ENCODE peak calls at places on chromosomes 2 and 18, in eight cellular contexts. J, V, L, Y, G, E, A and K are unnamed samples.

GRCh38 chr18:23302852-23303527 is 150.1 kb upstream of the RIOK3 start:
- DNase-seq in A (no peak), E (no peak), J (no peak), L (peak; percentile 86), G (no peak), V (no peak), Y (no peak), K (peak; percentile 94)

GRCh38 chr2:232024457-232024856 is 62.9 kb downstream of the DIS3L2 start:
- DNase-seq in E (no peak), L (no peak), G (no peak), Y (no peak), J (no peak), A (no peak), V (no peak), K (no peak)

GRCh38 chr2:58032751-58033055 is 13.9 kb upstream of the VRK2 start:
- DNase-seq in G (no peak), J (no peak), L (no peak), A (no peak), Y (no peak), V (no peak), E (no peak), K (no peak)

GRCh38 chr18:36752929-36753865 is 75.6 kb downstream of the TPGS2 start:
- DNase-seq in G (no peak), L (peak; percentile 8), E (no peak), J (no peak), Y (no peak), V (no peak), A (no peak), K (no peak)

GRCh38 chr18:42229211-42230210 is 274.5 kb downstream of the PIK3C3 start:
- DNase-seq in J (no peak), G (no peak), A (no peak), L (no peak), Y (no peak), E (no peak), V (no peak), K (no peak)

GRCh38 chr2:48715042-48715899 is 40.3 kb downstream of the LHCGR start:
- DNase-seq in L (peak; percentile 46), E (no peak), A (no peak), J (no peak), V (no peak), Y (peak; percentile 30), G (peak; percentile 48), K (no peak)

GRCh38 chr2:138293549-138293948 is 208.0 kb upstream of the SPOPL start:
- DNase-seq in V (no peak), E (no peak), A (no peak), G (no peak), L (no peak), J (no peak), Y (no peak), K (no peak)

GRCh38 chr2:200713704-200714064 is 98.0 kb upstream of the BZW1 start:
- DNase-seq in L (no peak), E (no peak), A (no peak), V (no peak), J (no peak), G (no peak), Y (no peak), K (no peak)

GRCh38 chr2:100124746-100125145 is 17.6 kb downstream of the AFF3 start:
- DNase-seq in J (no peak), L (peak; percentile 19), A (no peak), Y (no peak), G (no peak), V (no peak), E (no peak), K (no peak)

GRCh38 chr18:42047721-42048120 is 92.7 kb downstream of the PIK3C3 start:
- DNase-seq in V (no peak), J (no peak), E (no peak), G (no peak), Y (no peak), A (no peak), L (peak; percentile 41), K (no peak)

GRCh38 chr18:74290831-74291770 is 662 bp downstream of the CYB5A start:
- DNase-seq in G (no peak), J (peak; percentile 84), Y (no peak), L (no peak), V (no peak), A (no peak), E (no peak), K (no peak)

GRCh38 chr2:17427401-17427800 is 90.8 kb downstream of the RAD51AP2 start:
- DNase-seq in G (no peak), V (no peak), Y (no peak), E (no peak), L (no peak), J (no peak), A (no peak), K (no peak)

GRCh38 chr18:75279381-75279780 is 68.8 kb downstream of the TSHZ1 start:
- DNase-seq in L (no peak), J (no peak), V (no peak), E (no peak), G (no peak), Y (no peak), A (no peak), K (no peak)

GRCh38 chr2:112836695-112837117 is at the start of gene IL1B:
- DNase-seq in A (no peak), L (peak; percentile 84), Y (no peak), G (no peak), V (no peak), E (no peak), J (no peak), K (peak; percentile 77)

GRCh38 chr2:20917724-20918572 is 95.0 kb upstream of the LDAH start:
- DNase-seq in A (no peak), L (no peak), V (no peak), Y (no peak), J (no peak), G (no peak), E (no peak), K (peak; percentile 38)

GRCh38 chr18:59056706-59057492 is 82.8 kb upstream of the SEC11C start:
- DNase-seq in Y (peak; percentile 47), E (peak; percentile 25), L (peak; percentile 64), V (peak; percentile 12), J (peak; percentile 57), G (peak; percentile 34), A (no peak), K (no peak)

GRCh38 chr18:5425721-5426120 is 118.1 kb downstream of the EPB41L3 start:
- DNase-seq in Y (no peak), J (no peak), V (no peak), L (no peak), G (no peak), A (no peak), E (no peak), K (no peak)

GRCh38 chr2:179751184-179751809 is 110.1 kb downstream of the ZNF385B start:
- DNase-seq in J (peak; percentile 22), G (no peak), L (peak; percentile 58), Y (no peak), A (no peak), V (no peak), E (no peak), K (peak; percentile 8)

GRCh38 chr2:99806758-99807157 is 316.9 kb upstream of the REV1 start:
- DNase-seq in V (no peak), L (peak; percentile 39), G (no peak), J (no peak), Y (no peak), A (no peak), E (no peak), K (peak; percentile 63)

GRCh38 chr2:74099835-74100234 is 47.9 kb downstream of the BOLA3 start:
- DNase-seq in V (no peak), L (no peak), J (no peak), E (no peak), Y (no peak), G (no peak), A (no peak), K (no peak)

GRCh38 chr2:28665041-28665704 is 86.5 kb upstream of the PPP1CB start:
- DNase-seq in A (no peak), V (no peak), Y (no peak), G (no peak), L (peak; percentile 91), E (no peak), J (no peak), K (no peak)

GRCh38 chr2:215356334-215356947 is 44.6 kb downstream of the ATIC start:
- DNase-seq in G (no peak), J (no peak), L (peak; percentile 84), A (no peak), V (no peak), Y (no peak), E (no peak), K (no peak)

GRCh38 chr2:144256996-144257707 is 262.8 kb downstream of the ZEB2 start:
- DNase-seq in V (no peak), A (no peak), E (no peak), J (no peak), Y (no peak), G (no peak), L (peak; percentile 77), K (peak; percentile 8)